ENCODE peak calls at places on chromosomes 13 and 19, in nine cellular contexts. I is occipital lobe, R is endothelial cell, F is amniotic stem cell, E is EL, L is renal cortical epithelial cell, M is DMS53, B is AG09309, S is HFFc6. N is an unnamed sample.

GRCh38 chr19:18385675-18386542 is at the start of gene GDF15:
- DNase-seq in I (no peak), R (peak), F (no peak), E (peak), L (peak), M (peak), B (peak), S (peak), N (no peak)

GRCh38 chr19:30068528-30069395 is 126.7 kb downstream of the URI1 start:
- DNase-seq in I (no peak), R (no peak), F (no peak), E (no peak), L (no peak), M (no peak), B (no peak), S (no peak), N (no peak)

GRCh38 chr13:64767054-64767453 is 2463.1 kb downstream of the PCDH9 start:
- DNase-seq in I (no peak), R (no peak), F (no peak), E (no peak), L (no peak), M (no peak), B (no peak), S (no peak), N (no peak)

GRCh38 chr19:14786421-14786851 is 8.1 kb upstream of the ADGRE2 start:
- DNase-seq in I (no peak), R (peak), F (no peak), E (peak), L (no peak), M (no peak), B (no peak), S (no peak), N (no peak)

GRCh38 chr19:49216076-49216475 is 58.5 kb downstream of the TRPM4 start:
- DNase-seq in I (no peak), R (no peak), F (no peak), E (peak), L (peak), M (no peak), B (peak), S (no peak), N (no peak)

GRCh38 chr19:5050905-5051304 is 82.0 kb downstream of the KDM4B start:
- DNase-seq in I (no peak), R (no peak), F (no peak), E (no peak), L (no peak), M (no peak), B (no peak), S (no peak), N (no peak)

GRCh38 chr19:28885965-28886364 is 327.0 kb downstream of the UQCRFS1 start:
- DNase-seq in I (no peak), R (no peak), F (no peak), E (no peak), L (no peak), M (no peak), B (no peak), S (no peak), N (no peak)

GRCh38 chr19:5290336-5291262 is 50.0 kb downstream of the PTPRS start:
- DNase-seq in I (peak), R (no peak), F (no peak), E (no peak), L (no peak), M (no peak), B (no peak), S (no peak), N (peak)

GRCh38 chr19:13899393-13899792 is 6.5 kb downstream of the BRME1 start:
- DNase-seq in I (no peak), R (no peak), F (no peak), E (no peak), L (no peak), M (no peak), B (no peak), S (no peak), N (no peak)

GRCh38 chr13:79837741-79838450 is 356.9 kb downstream of the NDFIP2 start:
- DNase-seq in I (no peak), R (no peak), F (no peak), E (peak), L (peak), M (no peak), B (peak), S (peak), N (no peak)

GRCh38 chr19:48627865-48628314 is 8.6 kb downstream of the SPHK2 start:
- DNase-seq in I (no peak), R (no peak), F (no peak), E (no peak), L (no peak), M (no peak), B (no peak), S (no peak), N (no peak)

GRCh38 chr19:47813304-47813994 is 8.3 kb upstream of the CRX start:
- DNase-seq in I (no peak), R (peak), F (no peak), E (peak), L (no peak), M (peak), B (no peak), S (peak), N (peak)

GRCh38 chr19:5692785-5693194 is 2.7 kb downstream of the RPL36 start:
- DNase-seq in I (no peak), R (no peak), F (no peak), E (peak), L (no peak), M (peak), B (no peak), S (no peak), N (no peak)

GRCh38 chr13:94435604-94436226 is 43.8 kb downstream of the DCT start:
- DNase-seq in I (no peak), R (no peak), F (no peak), E (peak), L (peak), M (peak), B (peak), S (peak), N (no peak)

GRCh38 chr13:18951412-18951811 is 230.2 kb downstream of the TUBA3C start:
- DNase-seq in I (no peak), R (no peak), F (no peak), E (no peak), L (no peak), M (no peak), B (no peak), S (no peak), N (no peak)

GRCh38 chr19:31054430-31054829 is 294.8 kb downstream of the TSHZ3 start:
- DNase-seq in I (no peak), R (peak), F (peak), E (peak), L (peak), M (peak), B (peak), S (peak), N (no peak)

GRCh38 chr13:111595791-111596190 is 275.3 kb downstream of the TEX29 start:
- DNase-seq in I (no peak), R (no peak), F (no peak), E (no peak), L (no peak), M (no peak), B (no peak), S (no peak), N (no peak)

GRCh38 chr13:51000058-51000457 is 90.5 kb downstream of the RNASEH2B start:
- DNase-seq in I (no peak), R (no peak), F (no peak), E (no peak), L (no peak), M (no peak), B (no peak), S (no peak), N (no peak)

GRCh38 chr13:111168116-111168515 is 53.0 kb downstream of the ARHGEF7 start:
- DNase-seq in I (no peak), R (no peak), F (no peak), E (no peak), L (no peak), M (no peak), B (no peak), S (no peak), N (no peak)

GRCh38 chr19:54684537-54684936 is 21.8 kb downstream of the LILRB4 start:
- DNase-seq in I (no peak), R (no peak), F (no peak), E (peak), L (no peak), M (peak), B (no peak), S (peak), N (no peak)

GRCh38 chr13:38636106-38636505 is 50.8 kb upstream of the FREM2 start:
- DNase-seq in I (no peak), R (no peak), F (no peak), E (no peak), L (no peak), M (peak), B (no peak), S (no peak), N (no peak)

GRCh38 chr19:57560049-57560491 is 407 bp upstream of the ZNF550 start:
- DNase-seq in I (no peak), R (no peak), F (peak), E (peak), L (peak), M (peak), B (peak), S (peak), N (no peak)

GRCh38 chr19:54106716-54107115 is 4.1 kb downstream of the NDUFA3 start:
- DNase-seq in I (no peak), R (no peak), F (no peak), E (no peak), L (no peak), M (no peak), B (no peak), S (no peak), N (no peak)

GRCh38 chr19:23075031-23075733 is 41.6 kb upstream of the ZNF730 start:
- DNase-seq in I (no peak), R (peak), F (no peak), E (peak), L (peak), M (no peak), B (peak), S (no peak), N (peak)

GRCh38 chr19:49680473-49681351 is 3.6 kb downstream of the PRMT1 start:
- DNase-seq in I (peak), R (peak), F (peak), E (peak), L (peak), M (peak), B (no peak), S (peak), N (peak)

GRCh38 chr13:25911020-25911419 is 140.8 kb downstream of the SHISA2 start:
- DNase-seq in I (no peak), R (no peak), F (no peak), E (no peak), L (no peak), M (no peak), B (no peak), S (no peak), N (no peak)

GRCh38 chr19:5361407-5361806 is 20.8 kb upstream of the PTPRS start:
- DNase-seq in I (no peak), R (no peak), F (no peak), E (no peak), L (no peak), M (no peak), B (no peak), S (no peak), N (no peak)

GRCh38 chr19:19559942-19560341 is 21.9 kb downstream of the CILP2 start:
- DNase-seq in I (no peak), R (no peak), F (no peak), E (no peak), L (no peak), M (no peak), B (no peak), S (no peak), N (no peak)

GRCh38 chr13:33349996-33350826 is 64.7 kb upstream of the STARD13 start:
- DNase-seq in I (no peak), R (peak), F (no peak), E (peak), L (no peak), M (peak), B (no peak), S (no peak), N (no peak)

GRCh38 chr13:41608779-41609178 is 151.4 kb downstream of the RGCC start:
- DNase-seq in I (no peak), R (no peak), F (no peak), E (no peak), L (no peak), M (no peak), B (no peak), S (peak), N (no peak)

GRCh38 chr13:99370476-99371272 is 63.5 kb upstream of the GPR183 start:
- DNase-seq in I (no peak), R (no peak), F (no peak), E (no peak), L (no peak), M (peak), B (no peak), S (no peak), N (no peak)

GRCh38 chr13:45521292-45521691 is 56.6 kb downstream of the COG3 start:
- DNase-seq in I (no peak), R (no peak), F (peak), E (peak), L (no peak), M (peak), B (peak), S (peak), N (no peak)

GRCh38 chr19:3483226-3483628 is at the start of gene SMIM44:
- DNase-seq in I (no peak), R (no peak), F (no peak), E (no peak), L (no peak), M (peak), B (no peak), S (no peak), N (no peak)

GRCh38 chr13:45055902-45056648 is 64.2 kb upstream of the GTF2F2 start:
- DNase-seq in I (peak), R (no peak), F (no peak), E (peak), L (peak), M (no peak), B (peak), S (peak), N (no peak)

GRCh38 chr19:46860125-46860845 is 512 bp upstream of the ARHGAP35 start:
- DNase-seq in I (peak), R (peak), F (peak), E (peak), L (peak), M (peak), B (peak), S (peak), N (peak)